ENCODE peak calls at places on chromosomes 7 and 10, in five cellular contexts. N, P, U, Q and Z are unnamed samples.

GRCh38 chr7:25813381-25813780 is 338.6 kb upstream of the NFE2L3 start:
- DNase-seq in U (no peak), Q (no peak), N (no peak), P (no peak), Z (no peak)

GRCh38 chr7:150435390-150436073 is 14.9 kb upstream of the GIMAP8 start:
- DNase-seq in Q (no peak), U (no peak), P (no peak), N (no peak), Z (no peak)

GRCh38 chr10:90125966-90126600 is 424.7 kb downstream of the KIF20B start:
- DNase-seq in Q (no peak), U (no peak), P (no peak), N (no peak), Z (no peak)

GRCh38 chr10:113221756-113222168 is 271.7 kb downstream of the TCF7L2 start:
- DNase-seq in Q (no peak), U (no peak), N (no peak), P (no peak), Z (no peak)

GRCh38 chr10:30671011-30671616 is 41.6 kb upstream of the LYZL2 start:
- DNase-seq in P (peak), U (peak), Q (peak), N (peak), Z (peak)

GRCh38 chr7:159059629-159060028 is 85.0 kb downstream of the VIPR2 start:
- DNase-seq in Q (no peak), P (no peak), N (no peak), U (no peak), Z (no peak)

GRCh38 chr10:80938920-80939319 is 401.2 kb downstream of the SH2D4B start:
- DNase-seq in N (no peak), Q (no peak), U (no peak), P (no peak), Z (no peak)

GRCh38 chr7:108012499-108013430 is 9.8 kb upstream of the LAMB1 start:
- DNase-seq in P (peak), N (no peak), Q (no peak), U (no peak), Z (no peak)

GRCh38 chr10:131022981-131023380 is 288.5 kb downstream of the TCERG1L start:
- DNase-seq in Q (no peak), N (no peak), U (no peak), P (no peak), Z (no peak)

GRCh38 chr10:86266446-86267242 is 100.0 kb downstream of the GRID1 start:
- DNase-seq in U (no peak), Q (no peak), P (no peak), N (no peak), Z (no peak)

GRCh38 chr7:41003031-41003925 is 699.6 kb downstream of the INHBA start:
- DNase-seq in N (peak), Q (peak), U (peak), P (no peak), Z (peak)

GRCh38 chr7:98571006-98571405 is 46.1 kb upstream of the NPTX2 start:
- DNase-seq in P (no peak), U (no peak), N (no peak), Q (no peak), Z (no peak)

GRCh38 chr7:5541087-5541992 is 117.7 kb upstream of the TNRC18 start:
- DNase-seq in N (no peak), Q (no peak), P (no peak), U (no peak), Z (no peak)

GRCh38 chr7:107564553-107565298 is 955 bp downstream of the DUS4L start:
- DNase-seq in Q (no peak), N (no peak), P (no peak), U (no peak), Z (no peak)

GRCh38 chr10:58435297-58435696 is 50.1 kb downstream of the TFAM start:
- DNase-seq in N (no peak), U (peak), Q (no peak), P (peak), Z (no peak)

GRCh38 chr7:155322530-155322929 is 24.9 kb downstream of the INSIG1 start:
- DNase-seq in N (no peak), U (no peak), Q (no peak), P (no peak), Z (no peak)

GRCh38 chr7:519974-520458 is 370 bp upstream of the PDGFA start:
- DNase-seq in Q (peak), N (peak), U (peak), P (peak), Z (peak)

GRCh38 chr10:103367379-103367781 is 396 bp upstream of the TAF5 start:
- DNase-seq in Q (no peak), P (peak), U (no peak), N (no peak), Z (no peak)

GRCh38 chr7:151552352-151553028 is 32.8 kb upstream of the RHEB start:
- DNase-seq in P (no peak), Q (no peak), U (peak), N (no peak), Z (no peak)

GRCh38 chr10:116216676-116217075 is 56.3 kb downstream of the GFRA1 start:
- DNase-seq in U (no peak), P (no peak), Q (no peak), N (no peak), Z (no peak)

GRCh38 chr7:8500286-8500685 is 66.9 kb downstream of the NXPH1 start:
- DNase-seq in U (no peak), P (no peak), N (no peak), Q (no peak), Z (no peak)

GRCh38 chr7:1127001-1127400 is 33.0 kb downstream of the ZFAND2A start:
- DNase-seq in Q (no peak), N (no peak), P (no peak), U (no peak), Z (no peak)

GRCh38 chr7:90728568-90728967 is 132.4 kb downstream of the CDK14 start:
- DNase-seq in P (no peak), Q (no peak), U (no peak), N (no peak), Z (no peak)

GRCh38 chr7:90536449-90536848 is 59.7 kb upstream of the CDK14 start:
- DNase-seq in N (no peak), Q (no peak), U (no peak), P (no peak), Z (no peak)

GRCh38 chr10:117541909-117542705 is 439 bp upstream of the EMX2 start:
- DNase-seq in N (peak), Q (peak), P (peak), U (no peak), Z (peak)

GRCh38 chr10:87865201-87866025 is 2.0 kb downstream of the PTEN start:
- DNase-seq in Q (no peak), N (no peak), U (no peak), P (no peak), Z (no peak)

GRCh38 chr10:110859947-110860376 is 11.8 kb upstream of the PDCD4 start:
- DNase-seq in U (no peak), Q (no peak), N (no peak), P (no peak), Z (no peak)

GRCh38 chr7:64869912-64870562 is 33.0 kb upstream of the ZNF273 start:
- DNase-seq in U (no peak), P (no peak), Q (no peak), N (no peak), Z (no peak)

GRCh38 chr10:116696919-116697318 is 45.4 kb downstream of the HSPA12A start:
- DNase-seq in Q (no peak), U (no peak), N (no peak), P (no peak), Z (no peak)

GRCh38 chr10:11602919-11603523 is 8.4 kb downstream of the USP6NL start:
- DNase-seq in P (no peak), N (no peak), U (no peak), Q (no peak), Z (no peak)

GRCh38 chr10:125640609-125641008 is 42.4 kb downstream of the TEX36 start:
- DNase-seq in P (no peak), Q (no peak), N (no peak), U (no peak), Z (no peak)

GRCh38 chr10:81871558-81871957 is 3.4 kb upstream of the NRG3 start:
- DNase-seq in P (no peak), Q (no peak), N (no peak), U (no peak), Z (no peak)

GRCh38 chr7:95725170-95725569 is 47.2 kb upstream of the DYNC1I1 start:
- DNase-seq in P (no peak), N (no peak), Q (no peak), U (no peak), Z (no peak)

GRCh38 chr7:48428091-48428710 is 256.9 kb downstream of the ABCA13 start:
- DNase-seq in Q (no peak), P (no peak), U (no peak), N (no peak), Z (no peak)

GRCh38 chr10:3716093-3716492 is 68.9 kb downstream of the KLF6 start:
- DNase-seq in U (no peak), Q (no peak), P (no peak), N (no peak), Z (no peak)

GRCh38 chr7:90708841-90709317 is 112.8 kb downstream of the CDK14 start:
- DNase-seq in Q (peak), U (peak), N (peak), P (no peak), Z (peak)

GRCh38 chr7:84720456-84721097 is 466.3 kb downstream of the SEMA3D start:
- DNase-seq in P (no peak), U (no peak), N (no peak), Q (no peak), Z (no peak)

GRCh38 chr10:116287906-116288501 is 15.0 kb upstream of the GFRA1 start:
- DNase-seq in N (peak), P (peak), U (peak), Q (peak), Z (peak)

GRCh38 chr7:55050286-55050685 is 31.5 kb downstream of the EGFR start:
- DNase-seq in U (no peak), P (no peak), N (no peak), Q (no peak), Z (no peak)
- TF ChIP-seq CTCF in U (no peak), P (no peak), N (no peak), Q (no peak), Z (no peak)

GRCh38 chr10:119031496-119032059 is 2.1 kb downstream of the NANOS1 start:
- DNase-seq in N (no peak), P (no peak), Q (no peak), U (no peak), Z (no peak)

GRCh38 chr10:119028900-119029612 is 458 bp upstream of the NANOS1 start:
- DNase-seq in Q (peak), P (peak), U (peak), N (peak), Z (peak)

GRCh38 chr10:119026301-119027110 is 3.0 kb upstream of the NANOS1 start:
- DNase-seq in U (no peak), Q (no peak), P (no peak), N (no peak), Z (no peak)

GRCh38 chr10:119029613-119030420 is at the start of gene NANOS1:
- DNase-seq in U (peak), Q (peak), P (peak), N (peak), Z (peak)

GRCh38 chr10:119030421-119031250 is 1.1 kb downstream of the NANOS1 start:
- DNase-seq in N (peak), P (no peak), U (peak), Q (peak), Z (peak)
- TF ChIP-seq CTCF in N (peak), P (peak), U (no peak), Q (no peak), Z (no peak)

DNA sequence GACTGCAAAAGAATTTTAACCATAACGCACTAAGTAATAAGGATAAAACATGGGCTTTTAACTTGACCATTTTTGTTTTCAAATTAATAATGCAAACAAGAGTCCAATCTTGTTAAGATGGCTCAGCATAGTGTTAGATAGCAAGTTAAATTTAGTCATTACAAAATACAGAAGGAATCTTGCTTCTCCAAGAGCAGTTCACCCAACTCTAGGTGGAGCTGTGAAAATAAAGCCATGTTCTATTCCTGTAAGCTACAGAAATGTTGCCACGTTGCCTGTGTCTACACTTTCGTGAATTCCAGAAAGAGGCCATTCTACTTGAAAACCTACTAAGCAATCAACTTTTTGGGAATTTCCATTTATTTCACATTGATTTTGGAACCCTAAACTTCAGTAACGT is 191.9 kb downstream of the SFMBT2 start:
- DNase-seq in Q (no peak), U (no peak), P (no peak), N (no peak), Z (no peak)
- TF ChIP-seq CTCF in Q (no peak), U (no peak), P (peak), N (no peak), Z (no peak)

GRCh38 chr7:122014697-122015096 is 129.4 kb downstream of the AASS start:
- DNase-seq in N (no peak), P (no peak), Q (no peak), U (no peak), Z (no peak)
- TF ChIP-seq CTCF in N (peak), P (no peak), Q (no peak), U (no peak), Z (peak)

DNA sequence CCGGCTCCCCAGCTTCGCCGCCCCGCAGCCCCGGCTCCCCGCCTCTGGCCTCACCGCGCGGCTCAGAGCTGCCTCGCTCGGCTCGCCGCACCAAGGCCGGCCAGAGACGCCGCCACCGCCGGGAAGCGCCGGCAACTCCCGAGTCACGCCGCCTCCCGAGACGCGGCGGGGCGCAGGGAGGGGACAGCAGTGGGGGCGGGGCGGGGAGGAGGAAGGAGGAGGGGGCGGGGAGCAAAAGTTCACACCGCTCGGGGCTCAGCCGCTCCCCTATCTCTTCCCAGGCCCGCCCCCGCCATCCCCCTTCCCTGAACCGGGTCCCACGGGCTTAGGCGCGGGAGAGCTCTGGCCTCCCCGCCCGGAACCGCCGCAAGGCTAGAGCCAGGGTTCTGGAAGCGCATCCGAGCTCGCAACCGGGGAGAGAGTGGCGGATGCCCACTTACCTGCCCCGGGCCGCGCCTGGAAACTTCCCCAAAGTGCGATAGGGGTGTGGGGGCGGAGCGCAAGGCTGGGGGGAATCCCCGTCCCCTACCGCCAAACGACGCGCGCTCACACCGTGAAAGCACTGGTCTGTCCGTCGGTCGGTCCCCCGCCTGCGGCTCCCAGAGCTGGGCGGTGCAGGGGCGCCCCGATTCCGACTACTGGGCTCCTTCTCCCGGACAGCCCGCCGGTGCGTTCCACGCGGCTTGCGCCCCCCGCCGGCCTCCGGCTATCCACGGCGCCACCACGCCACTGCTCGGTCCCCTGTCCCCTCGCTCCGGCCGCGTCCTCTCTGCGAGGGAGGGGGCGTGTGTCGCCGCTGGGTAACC is 925 bp downstream of the CHST15 start:
- DNase-seq in U (peak), P (peak), Q (peak), N (peak), Z (peak)
- TF ChIP-seq CTCF in U (no peak), P (peak), Q (no peak), N (no peak), Z (no peak)